ENCODE peak calls at places on chromosomes 6 and 20, in seven cellular contexts. J is naive thymus-derived CD4-positive, alpha-beta T cell; R is pancreas; S is lung; K is Peyer's patch; W is fibroblast of lung; N is CD8-positive, alpha-beta memory T cell. Y is an unnamed sample.

GRCh38 chr6:437042-437402 is 45.5 kb downstream of the IRF4 start:
- DNase-seq in J (no peak), R (no peak), S (no peak), K (no peak), W (peak; percentile 55), N (no peak), Y (no peak)

GRCh38 chr20:32210206-32210605 is 2.5 kb downstream of the POFUT1 start:
- DNase-seq in J (no peak), R (no peak), S (no peak), K (no peak), W (no peak), N (no peak), Y (no peak)

GRCh38 chr6:144007455-144007778 is 642 bp downstream of the PLAGL1 start:
- DNase-seq in J (no peak), R (no peak), S (no peak), K (no peak), W (no peak), N (no peak), Y (no peak)

GRCh38 chr20:38671186-38671585 is 53.1 kb upstream of the SLC32A1 start:
- DNase-seq in J (no peak), R (no peak), S (no peak), K (no peak), W (no peak), N (no peak), Y (no peak)

GRCh38 chr6:47478233-47479155 is 905 bp downstream of the CD2AP start:
- DNase-seq in J (peak; percentile 24), R (no peak), S (no peak), K (no peak), W (peak; percentile 37), N (no peak), Y (no peak)

GRCh38 chr20:25453035-25453810 is 45.8 kb downstream of the GINS1 start:
- DNase-seq in J (no peak), R (no peak), S (no peak), K (no peak), W (peak; percentile 27), N (no peak), Y (no peak)

GRCh38 chr6:95578106-95578410 is 723 bp downstream of the MANEA start:
- DNase-seq in J (no peak), R (no peak), S (no peak), K (no peak), W (peak; percentile 20), N (no peak), Y (no peak)

GRCh38 chr6:123039431-123039830 is 43.4 kb downstream of the CLVS2 start:
- DNase-seq in J (no peak), R (no peak), S (no peak), K (no peak), W (no peak), N (no peak), Y (no peak)

GRCh38 chr20:53748821-53749402 is 155.3 kb upstream of the ZNF217 start:
- DNase-seq in J (peak; percentile 46), R (no peak), S (no peak), K (no peak), W (peak; percentile 65), N (no peak), Y (no peak)

GRCh38 chr20:25632940-25633790 is 9.4 kb upstream of the NANP start:
- DNase-seq in J (no peak), R (no peak), S (no peak), K (no peak), W (no peak), N (no peak), Y (no peak)

GRCh38 chr6:32427934-32428474 is 11.7 kb upstream of the HLA-DRA start:
- DNase-seq in J (no peak), R (no peak), S (no peak), K (no peak), W (no peak), N (no peak), Y (no peak)

GRCh38 chr6:2524090-2524489 is 226.6 kb downstream of the MYLK4 start:
- DNase-seq in J (no peak), R (no peak), S (no peak), K (no peak), W (no peak), N (no peak), Y (no peak)

GRCh38 chr6:117495873-117496272 is 13.4 kb downstream of the DCBLD1 start:
- DNase-seq in J (no peak), R (no peak), S (no peak), K (no peak), W (peak; percentile 42), N (no peak), Y (no peak)

DNA sequence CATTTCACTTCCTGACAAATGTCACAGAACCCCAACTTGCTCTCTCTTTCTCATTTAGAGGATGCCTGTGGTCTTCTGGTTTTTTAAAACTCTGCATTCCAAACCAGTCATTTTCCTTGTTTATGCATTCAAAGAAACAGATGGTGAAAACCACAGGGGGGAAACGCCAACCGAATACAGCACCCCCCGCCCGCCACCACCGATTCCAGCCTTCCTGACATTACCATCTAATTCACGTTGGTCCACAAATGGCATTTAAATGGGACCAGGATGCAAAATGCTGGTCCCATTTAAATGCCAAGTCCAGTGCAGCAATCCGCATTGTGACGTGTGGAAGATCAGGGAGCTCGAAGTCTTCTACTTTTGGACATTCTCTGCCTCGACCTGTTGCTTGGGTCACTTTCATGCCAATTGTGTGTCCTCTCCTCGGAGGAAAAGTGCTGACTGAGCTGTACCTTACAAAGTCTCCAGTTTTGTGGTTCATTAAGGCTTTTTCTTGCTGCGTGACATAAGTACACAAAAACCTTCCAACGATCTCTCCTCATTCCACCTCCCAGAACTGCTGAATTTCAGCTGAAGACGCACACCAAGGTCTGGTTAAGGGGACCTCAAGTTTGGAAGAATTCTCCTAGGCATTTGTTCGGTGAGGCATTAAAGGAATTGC is 35.8 kb downstream of the NEDD9 start:
- DNase-seq in J (no peak), R (no peak), S (no peak), K (no peak), W (peak; percentile 51), N (no peak), Y (no peak)
- H3K4me1 ChIP-seq in J (peaks cover 11% of the 10 kb centered on the region), R (peaks cover 5% of the 10 kb centered on the region), S (peaks cover 24% of the 10 kb centered on the region), K (peaks cover 18% of the 10 kb centered on the region), W (peaks cover 34% of the 10 kb centered on the region), N (peaks cover 21% of the 10 kb centered on the region), Y (peaks cover 4% of the 10 kb centered on the region)

GRCh38 chr6:71887744-71888115 is 1.4 kb downstream of the RIMS1 start:
- DNase-seq in J (no peak), R (no peak), S (no peak), K (no peak), W (no peak), N (no peak), Y (no peak)
- H3K4me3 ChIP-seq in J (no peak overlapping the region), R (no peak overlapping the region), S (no peak overlapping the region), K (no peak overlapping the region), W (no peak overlapping the region), N (no peak overlapping the region), Y (no peak overlapping the region)

DNA sequence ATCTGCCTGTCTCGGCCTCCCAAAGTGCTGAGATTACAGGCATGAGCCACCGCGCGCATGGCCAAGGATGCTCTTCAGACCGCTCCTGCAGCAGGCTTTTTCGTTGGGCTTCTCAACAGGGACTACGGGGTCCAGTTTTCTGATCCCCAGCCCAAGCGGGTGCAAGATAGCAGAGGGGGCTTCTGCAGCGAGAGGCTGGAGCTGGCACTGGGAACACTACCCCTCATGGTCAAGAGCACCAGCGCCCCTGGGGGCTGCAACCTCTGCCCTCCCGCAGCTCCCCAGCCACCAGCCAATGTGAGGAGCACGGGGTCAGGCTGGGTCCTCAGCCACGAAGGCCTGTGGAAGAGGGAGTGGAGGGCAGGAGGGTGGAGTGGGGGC is 6.0 kb downstream of the CTSZ start:
- DNase-seq in J (no peak), R (no peak), S (no peak), K (no peak), W (no peak), N (no peak), Y (no peak)
- H3K4me1 ChIP-seq in J (peaks cover 17% of the 10 kb centered on the region), R (peaks cover 10% of the 10 kb centered on the region), S (no peaks in the 10 kb centered on the region), K (peaks cover 37% of the 10 kb centered on the region), W (peaks cover 8% of the 10 kb centered on the region), N (peaks cover 21% of the 10 kb centered on the region), Y (peaks cover 20% of the 10 kb centered on the region)

GRCh38 chr20:2753456-2754040 is 46.9 kb downstream of the CPXM1 start:
- DNase-seq in J (no peak), R (no peak), S (no peak), K (peak; percentile 23), W (no peak), N (no peak), Y (no peak)

GRCh38 chr20:2752631-2753455 is 47.6 kb downstream of the CPXM1 start:
- DNase-seq in J (peak; percentile 53), R (peak; percentile 75), S (no peak), K (peak; percentile 56), W (peak; percentile 28), N (peak; percentile 42), Y (no peak)

GRCh38 chr20:2755451-2756055 is 44.9 kb downstream of the CPXM1 start:
- DNase-seq in J (no peak), R (peak; percentile 60), S (no peak), K (peak; percentile 26), W (no peak), N (no peak), Y (no peak)

GRCh38 chr20:2756056-2756611 is 44.3 kb downstream of the CPXM1 start:
- DNase-seq in J (no peak), R (no peak), S (no peak), K (peak; percentile 27), W (peak; percentile 53), N (no peak), Y (no peak)

GRCh38 chr20:2754426-2754825 is 46.0 kb downstream of the CPXM1 start:
- DNase-seq in J (no peak), R (no peak), S (no peak), K (no peak), W (no peak), N (no peak), Y (no peak)
- H3K4me3 ChIP-seq in J (no peak overlapping the region), R (no peak overlapping the region), S (no peak overlapping the region), K (no peak overlapping the region), W (no peak overlapping the region), N (no peak overlapping the region), Y (no peak overlapping the region)

DNA sequence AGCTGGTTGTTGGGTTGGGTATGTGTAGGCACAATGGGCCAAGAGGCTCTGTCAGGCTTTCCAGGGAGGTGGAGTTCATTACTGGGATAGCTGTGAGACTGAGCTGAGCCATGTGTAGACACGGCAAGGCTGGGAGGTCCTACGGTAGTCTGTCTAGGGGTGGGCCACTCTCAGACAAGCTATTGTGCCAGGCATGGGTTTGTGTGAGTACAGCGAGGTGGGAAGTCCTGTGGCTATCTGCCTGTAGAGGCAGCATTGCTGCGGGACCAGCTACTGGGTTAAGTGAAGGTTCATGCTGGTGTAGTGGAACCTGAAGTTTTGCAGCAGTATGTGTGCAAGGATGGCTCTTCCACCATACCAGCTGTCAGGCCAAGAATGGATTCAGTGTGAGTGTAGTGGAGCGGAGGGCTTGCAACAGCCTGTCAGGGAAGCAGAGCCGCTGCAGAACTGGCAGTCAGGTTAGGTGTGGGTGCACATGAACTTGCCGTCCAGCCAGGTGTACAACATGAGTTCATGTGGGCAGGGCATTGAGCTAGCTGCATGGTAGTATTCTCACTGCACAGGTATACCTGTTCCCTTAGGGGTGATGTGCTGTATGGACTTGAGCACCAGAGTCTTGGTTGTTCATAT is 78.0 kb upstream of the CENPW start:
- DNase-seq in J (no peak), R (no peak), S (no peak), K (no peak), W (no peak), N (no peak), Y (no peak)
- H3K4me1 ChIP-seq in J (no peaks in the 10 kb centered on the region), R (no peaks in the 10 kb centered on the region), S (no peaks in the 10 kb centered on the region), K (no peaks in the 10 kb centered on the region), W (no peaks in the 10 kb centered on the region), N (no peaks in the 10 kb centered on the region), Y (no peaks in the 10 kb centered on the region)

Y was measured in effector memory CD4-positive, alpha-beta T cell.